ENCODE peak calls at places on chromosomes 7 and 10, in five cellular contexts. G is HepG2, J is K562, U is H1, E is GM12878. B is an unnamed sample.
A peak's percentile ranks its signal among the peaks of the same experiment; 100 is the strongest.

GRCh38 chr7:107016312-107016711 is 28.2 kb upstream of the PRKAR2B start:
- DNase-seq in G (no peak), J (peak; percentile 58), U (no peak), E (no peak), B (no peak)

GRCh38 chr10:100962346-100963080 is 6.8 kb upstream of the SEMA4G start:
- DNase-seq in G (no peak), J (no peak), U (no peak), E (no peak), B (no peak)

GRCh38 chr7:135168001-135168400 is 2.5 kb downstream of the CYREN start:
- DNase-seq in G (no peak), J (peak; percentile 71), U (no peak), E (no peak), B (no peak)

GRCh38 chr7:47741984-47742383 is 160.1 kb upstream of the TNS3 start:
- DNase-seq in G (no peak), J (no peak), U (no peak), E (no peak), B (no peak)

GRCh38 chr10:18501198-18501597 is 150.2 kb downstream of the NSUN6 start:
- DNase-seq in G (no peak), J (no peak), U (no peak), E (peak; percentile 50), B (peak; percentile 7)

GRCh38 chr10:68550747-68551411 is 9.3 kb upstream of the TET1 start:
- DNase-seq in G (peak; percentile 60), J (peak; percentile 91), U (peak; percentile 59), E (no peak), B (peak; percentile 86)

GRCh38 chr10:114166053-114166452 is 8.0 kb downstream of the CCDC186 start:
- DNase-seq in G (no peak), J (no peak), U (no peak), E (no peak), B (no peak)

GRCh38 chr10:44882146-44882720 is 28.9 kb upstream of the TMEM72 start:
- DNase-seq in G (no peak), J (no peak), U (no peak), E (no peak), B (no peak)

GRCh38 chr7:79317728-79318127 is 135.7 kb downstream of the MAGI2 start:
- DNase-seq in G (peak; percentile 80), J (no peak), U (peak; percentile 10), E (no peak), B (peak; percentile 46)

GRCh38 chr7:116713918-116714317 is 41.9 kb downstream of the MET start:
- DNase-seq in G (no peak), J (no peak), U (no peak), E (no peak), B (no peak)

GRCh38 chr10:69465457-69466157 is 14.3 kb downstream of the TSPAN15 start:
- DNase-seq in G (no peak), J (no peak), U (no peak), E (no peak), B (no peak)

GRCh38 chr7:135602304-135602703 is 44.6 kb downstream of the NUP205 start:
- DNase-seq in G (no peak), J (no peak), U (no peak), E (no peak), B (no peak)

GRCh38 chr7:4707980-4708411 is 25.9 kb downstream of the FOXK1 start:
- DNase-seq in G (no peak), J (no peak), U (peak; percentile 75), E (no peak), B (no peak)

GRCh38 chr7:76327610-76328009 is 25.1 kb downstream of the HSPB1 start:
- DNase-seq in G (no peak), J (peak; percentile 56), U (no peak), E (no peak), B (no peak)

GRCh38 chr10:95242581-95243317 is 48.1 kb downstream of the PDLIM1 start:
- DNase-seq in G (peak; percentile 45), J (peak; percentile 34), U (no peak), E (no peak), B (peak; percentile 72)

GRCh38 chr10:29586509-29586908 is 48.3 kb downstream of the SVIL start:
- DNase-seq in G (no peak), J (no peak), U (no peak), E (no peak), B (no peak)

GRCh38 chr7:91559947-91560346 is 295.7 kb downstream of the FZD1 start:
- DNase-seq in G (no peak), J (no peak), U (no peak), E (no peak), B (no peak)

GRCh38 chr10:75703191-75703861 is 271.9 kb downstream of the LRMDA start:
- DNase-seq in G (no peak), J (no peak), U (no peak), E (no peak), B (no peak)

GRCh38 chr10:26733750-26734568 is 36.5 kb downstream of the PDSS1 start:
- DNase-seq in G (peak; percentile 97), J (no peak), U (no peak), E (no peak), B (no peak)

GRCh38 chr10:29316308-29317026 is 27.6 kb downstream of the LYZL1 start:
- DNase-seq in G (peak; percentile 40), J (no peak), U (no peak), E (no peak), B (no peak)

GRCh38 chr10:111830360-111830759 is 353.2 kb downstream of the GPAM start:
- DNase-seq in G (no peak), J (no peak), U (no peak), E (no peak), B (no peak)

GRCh38 chr10:55631071-55631654 is 729.9 kb downstream of the ZWINT start:
- DNase-seq in G (no peak), J (peak; percentile 5), U (no peak), E (no peak), B (peak; percentile 70)

GRCh38 chr7:23691320-23691719 is 11.3 kb downstream of the FAM221A start:
- DNase-seq in G (no peak), J (no peak), U (no peak), E (no peak), B (no peak)

GRCh38 chr7:72925546-72926120 is 738 bp downstream of the POM121 start:
- DNase-seq in G (no peak), J (no peak), U (no peak), E (no peak), B (no peak)

GRCh38 chr7:33982425-33982786 is 77.1 kb downstream of the BMPER start:
- DNase-seq in G (no peak), J (no peak), U (no peak), E (no peak), B (peak; percentile 67)

GRCh38 chr10:23965880-23966279 is 243.1 kb upstream of the KIAA1217 start:
- DNase-seq in G (no peak), J (no peak), U (no peak), E (no peak), B (no peak)
- TF ChIP-seq KDM1A in G (no peak), J (no peak), U (no peak), E (no peak), B (no peak)

GRCh38 chr7:15972767-15973362 is 286.4 kb upstream of the MEOX2 start:
- DNase-seq in G (no peak), J (peak; percentile 0), U (no peak), E (no peak), B (no peak)

GRCh38 chr7:15977663-15978062 is 291.2 kb upstream of the MEOX2 start:
- DNase-seq in G (no peak), J (no peak), U (no peak), E (no peak), B (no peak)
- TF ChIP-seq RFX5 in G (no peak), J (no peak), U (no peak), E (no peak), B (no peak)

GRCh38 chr10:43284341-43284910 is 17.6 kb upstream of the RASGEF1A start:
- DNase-seq in G (no peak), J (peak; percentile 30), U (no peak), E (no peak), B (no peak)
- TF ChIP-seq KDM1A in G (no peak), J (no peak), U (no peak), E (no peak), B (no peak)

DNA sequence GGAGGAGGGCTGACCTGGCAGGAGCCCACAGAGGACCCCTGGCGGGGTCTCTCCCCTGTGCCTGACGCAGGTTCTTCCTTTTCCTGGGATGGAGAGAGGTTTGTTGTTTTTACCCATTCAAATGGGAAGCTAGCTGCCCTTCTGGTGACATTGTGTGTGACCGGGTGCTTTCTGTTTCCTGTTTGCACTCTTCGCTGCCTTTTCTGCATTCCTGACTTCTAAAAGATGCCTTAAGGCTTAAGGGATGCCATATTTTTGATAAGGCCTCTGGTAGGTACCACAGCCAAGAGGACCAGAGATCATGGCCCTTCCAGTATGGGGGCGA is 20.3 kb downstream of the ZNF783 start:
- DNase-seq in G (no peak), J (no peak), U (no peak), E (no peak), B (no peak)
- TF ChIP-seq RFX5 in G (no peak), J (no peak), U (no peak), E (no peak), B (no peak)

GRCh38 chr7:584122-584465 is 64.4 kb upstream of the PDGFA start:
- DNase-seq in G (no peak), J (no peak), U (no peak), E (no peak), B (no peak)
- TF ChIP-seq KDM1A in G (no peak), J (no peak), U (no peak), E (no peak), B (no peak)

GRCh38 chr10:81081887-81082620 is 544.4 kb downstream of the SH2D4B start:
- DNase-seq in G (no peak), J (peak; percentile 2), U (no peak), E (no peak), B (peak; percentile 10)
- TF ChIP-seq RFX5 in G (no peak), J (no peak), U (no peak), E (no peak), B (no peak)

GRCh38 chr10:24465899-24466615 is 257.1 kb downstream of the KIAA1217 start:
- DNase-seq in G (peak; percentile 92), J (peak; percentile 8), U (no peak), E (peak; percentile 45), B (peak; percentile 89)
- TF ChIP-seq KDM1A in G (no peak), J (no peak), U (no peak), E (no peak), B (no peak)

DNA sequence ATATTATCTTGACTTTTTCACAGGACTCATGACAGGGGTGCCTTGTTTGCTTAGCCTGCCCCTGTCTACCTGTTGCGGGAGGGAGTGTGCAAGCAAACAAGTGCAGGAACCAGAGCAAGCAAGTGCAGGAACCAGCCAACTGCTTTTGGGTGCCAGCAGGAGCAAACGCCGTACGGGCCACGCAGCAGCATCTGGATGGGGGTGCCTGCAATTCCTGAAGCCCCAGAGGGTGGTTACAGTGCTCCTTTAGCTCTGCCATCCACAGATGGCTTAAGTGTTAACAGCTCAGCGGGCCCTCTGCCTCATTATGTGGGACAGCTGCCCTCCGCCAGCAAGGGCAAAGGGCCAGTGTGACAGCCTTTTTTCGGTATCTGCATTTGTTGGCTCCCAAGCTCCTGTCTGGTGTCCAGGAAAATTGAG is 83.5 kb downstream of the MICU1 start:
- DNase-seq in G (peak; percentile 43), J (no peak), U (no peak), E (no peak), B (no peak)
- TF ChIP-seq RFX5 in G (no peak), J (no peak), U (no peak), E (no peak), B (no peak)